ENCODE peak calls at places on chromosomes 16 and 17, in four cellular contexts. X is neural progenitor cell, N is HCT116, V is hepatocyte. D is an unnamed sample.

GRCh38 chr17:33233855-33234228 is 59.3 kb downstream of the ASIC2 start:
- DNase-seq in V (no peak), X (no peak), N (no peak), D (no peak)

GRCh38 chr17:73797594-73798110 is 153.4 kb upstream of the SDK2 start:
- DNase-seq in X (no peak), V (no peak), N (no peak), D (no peak)

GRCh38 chr16:58346831-58347371 is 45.4 kb upstream of the GINS3 start:
- DNase-seq in N (no peak), V (no peak), X (no peak), D (no peak)

GRCh38 chr16:79534143-79534542 is 66.4 kb downstream of the MAF start:
- DNase-seq in V (no peak), N (no peak), X (no peak), D (no peak)

GRCh38 chr17:40371261-40371929 is 6.9 kb upstream of the GJD3 start:
- DNase-seq in X (no peak), V (no peak), N (peak; percentile 19), D (no peak)

GRCh38 chr16:87295259-87295658 is 21.9 kb downstream of the C16orf95 start:
- DNase-seq in V (peak; percentile 48), X (peak; percentile 27), N (peak; percentile 90), D (no peak)

GRCh38 chr17:2237960-2238359 is 65.6 kb downstream of the SMG6 start:
- DNase-seq in V (no peak), X (no peak), N (no peak), D (no peak)

GRCh38 chr17:57970706-57971105 is 15.5 kb upstream of the CUEDC1 start:
- DNase-seq in N (no peak), V (no peak), X (no peak), D (no peak)

GRCh38 chr17:41251261-41251660 is 1.8 kb downstream of the KRTAP9-4 start:
- DNase-seq in N (no peak), V (no peak), X (no peak), D (no peak)

GRCh38 chr16:2003231-2003826 is 6.3 kb downstream of the ZNF598 start:
- DNase-seq in N (no peak), V (no peak), X (peak; percentile 1), D (no peak)
- TF ChIP-seq EZH2 in N (no peak), V (no peak), X (no peak), D (no peak)

DNA sequence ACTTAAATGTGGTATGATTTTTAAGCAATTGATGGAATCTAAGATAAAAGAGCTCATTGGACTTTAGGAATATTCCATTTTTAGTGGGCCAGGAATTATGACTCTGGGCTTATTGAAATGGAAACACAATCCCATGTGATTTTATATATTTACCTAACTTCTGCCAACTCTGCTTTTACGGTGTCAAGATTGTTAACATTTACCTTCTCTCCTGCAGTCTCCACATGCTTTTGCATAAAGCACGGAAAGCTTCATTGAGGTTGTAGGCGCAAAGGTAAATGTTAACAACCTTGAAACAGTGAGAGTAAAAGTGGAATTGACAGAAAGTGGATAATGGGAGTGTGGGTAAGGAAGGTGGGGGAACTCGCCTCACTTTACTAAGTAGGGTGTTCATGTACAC is 468.1 kb downstream of the PMP22 start:
- DNase-seq in V (no peak), X (no peak), N (no peak), D (no peak)
- H3K4me3 ChIP-seq in V (no peak overlapping the region), X (no peak overlapping the region), N (no peak overlapping the region), D (no peak overlapping the region)

DNA sequence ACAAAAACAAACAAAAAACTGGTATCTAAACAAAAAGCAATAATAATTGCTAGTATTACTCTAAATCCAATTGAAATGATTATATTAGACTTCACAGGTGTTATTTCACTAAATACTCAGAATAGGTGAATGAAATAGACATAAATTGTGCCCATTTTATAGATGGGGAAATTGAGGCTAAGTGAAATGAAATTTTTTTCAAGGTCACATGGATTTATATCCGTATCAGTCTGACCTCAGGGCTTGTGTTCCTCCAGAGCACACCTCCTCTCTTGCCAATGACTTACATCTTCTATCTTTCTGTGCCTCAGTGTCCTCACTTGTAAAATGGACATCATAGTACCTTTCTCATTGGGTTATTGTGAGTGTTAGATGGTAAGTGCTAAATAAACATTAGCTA is 72.3 kb downstream of the GP2 start:
- DNase-seq in N (no peak), V (no peak), X (no peak), D (no peak)
- TF ChIP-seq EZH2 in N (no peak), V (no peak), X (no peak), D (no peak)

GRCh38 chr17:17041018-17041521 is 1.2 kb upstream of the MPRIP start:
- DNase-seq in N (no peak), V (peak; percentile 66), X (no peak), D (no peak)
- H3K4me3 ChIP-seq in N (peak overlapping the region; percentile 59), V (no peak overlapping the region), X (peak overlapping the region; percentile 55), D (no peak overlapping the region)

GRCh38 chr17:80474933-80475915 is 1.2 kb downstream of the NPTX1 start:
- DNase-seq in N (no peak), V (no peak), X (peak; percentile 50), D (no peak)
- TF ChIP-seq EZH2 in N (no peak), V (peak; percentile 86), X (peak; percentile 88), D (peak; percentile 98)

GRCh38 chr16:4317471-4318170 is 1.8 kb downstream of the GLIS2 start:
- DNase-seq in V (peak; percentile 63), N (no peak), X (peak; percentile 84), D (peak; percentile 42)
- H3K4me3 ChIP-seq in V (no peak overlapping the region), N (peak overlapping the region; percentile 82), X (peak overlapping the region; percentile 98), D (peak overlapping the region; percentile 72)

GRCh38 chr17:55265434-55266021 is 768 bp downstream of the HLF start:
- DNase-seq in V (no peak), N (no peak), X (peak; percentile 41), D (no peak)
- TF ChIP-seq EZH2 in V (peak; percentile 87), N (no peak), X (peak; percentile 94), D (peak; percentile 73)

GRCh38 chr16:85335584-85336492 is 223.6 kb upstream of the CIBAR2 start:
- DNase-seq in X (no peak), N (no peak), V (peak; percentile 76), D (no peak)

GRCh38 chr16:85333337-85333736 is 221.1 kb upstream of the CIBAR2 start:
- DNase-seq in N (no peak), V (no peak), X (no peak), D (no peak)

GRCh38 chr16:85333744-85334640 is 221.7 kb upstream of the CIBAR2 start:
- DNase-seq in N (no peak), V (no peak), X (no peak), D (no peak)

GRCh38 chr16:85332175-85332574 is 219.9 kb upstream of the CIBAR2 start:
- DNase-seq in N (no peak), X (peak; percentile 76), V (no peak), D (no peak)

DNA sequence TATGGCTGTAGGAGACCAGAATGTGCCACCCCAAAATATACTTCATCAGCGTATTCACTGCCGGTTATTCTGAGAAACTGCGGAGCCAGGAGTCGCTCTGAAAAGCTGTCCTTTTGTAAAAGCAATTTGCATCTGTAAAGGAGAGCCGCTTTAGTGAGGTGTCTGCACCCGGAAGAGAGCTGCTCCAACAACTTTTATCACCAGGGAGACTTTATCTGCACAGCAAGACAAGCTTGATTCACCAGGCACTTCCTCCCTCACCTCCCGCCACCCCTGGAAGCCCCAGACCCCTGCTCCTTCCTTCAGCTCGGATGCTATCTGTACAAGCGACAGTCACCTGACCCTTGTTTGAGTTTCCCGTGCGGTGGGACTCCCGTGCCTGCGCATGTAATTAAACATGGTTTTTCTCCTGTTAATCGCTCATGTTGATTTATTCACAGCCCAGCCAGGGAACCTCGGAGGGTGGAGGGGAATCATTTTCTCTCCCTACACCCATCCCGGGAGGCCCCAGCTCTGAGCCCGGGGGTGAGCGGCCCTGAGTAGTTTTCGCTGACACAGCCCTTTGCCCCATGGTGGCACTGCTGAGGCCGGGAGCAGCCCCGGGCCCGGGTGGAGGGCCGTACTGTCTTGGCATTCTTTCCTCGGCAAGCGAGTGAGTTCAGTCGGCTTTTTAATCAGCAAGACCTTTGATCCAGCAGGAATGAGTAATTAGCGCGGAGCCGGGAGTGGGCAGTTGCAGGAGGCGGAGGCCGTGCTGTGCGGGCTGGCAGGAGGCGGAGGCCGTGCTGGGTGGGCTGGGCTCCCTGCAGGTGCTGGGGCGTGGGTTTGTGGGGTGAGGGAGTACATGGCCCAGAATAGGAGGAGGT is 222.7 kb upstream of the CIBAR2 start:
- DNase-seq in N (no peak), V (peak; percentile 84), X (peak; percentile 85), D (peak; percentile 47)
- H3K4me3 ChIP-seq in N (peak overlapping the region; percentile 42), V (no peak overlapping the region), X (peak overlapping the region; percentile 47), D (peak overlapping the region; percentile 15)

D was measured in astrocyte.